ENCODE peak calls at places on chromosomes 1 and 21, in five cellular contexts. I, Z, Y, M and A are unnamed samples.
A peak's percentile ranks its signal among the peaks of the same experiment; 100 is the strongest.

GRCh38 chr1:14110040-14110439 is 410.1 kb downstream of the PRDM2 start:
- DNase-seq in I (no peak), Y (no peak), M (no peak), Z (no peak), A (no peak)

GRCh38 chr1:243354511-243355153 is 98.8 kb downstream of the SDCCAG8 start:
- DNase-seq in I (no peak), M (peak; percentile 26), Y (no peak), Z (no peak), A (peak; percentile 11)

GRCh38 chr21:34871026-34871908 is 177.8 kb downstream of the RUNX1 start:
- DNase-seq in Y (no peak), I (no peak), M (no peak), Z (no peak), A (no peak)

GRCh38 chr1:12251442-12251841 is 21.6 kb downstream of the VPS13D start:
- DNase-seq in I (no peak), Z (no peak), Y (peak; percentile 34), M (no peak), A (peak; percentile 59)

GRCh38 chr1:181126871-181127587 is 38.5 kb downstream of the IER5 start:
- DNase-seq in Z (peak; percentile 44), I (peak; percentile 52), M (no peak), Y (no peak), A (no peak)

GRCh38 chr1:58011978-58012377 is 534.5 kb downstream of the OMA1 start:
- DNase-seq in Z (no peak), I (no peak), Y (no peak), M (no peak), A (no peak)

GRCh38 chr21:38359835-38360234 is 103.0 kb downstream of the KCNJ15 start:
- DNase-seq in I (peak; percentile 4), Z (no peak), M (no peak), Y (no peak), A (no peak)

GRCh38 chr1:38831753-38832734 is 27.5 kb downstream of the RRAGC start:
- DNase-seq in I (no peak), M (no peak), Z (no peak), Y (no peak), A (no peak)

GRCh38 chr1:26283871-26284596 is 4.1 kb downstream of the SH3BGRL3 start:
- DNase-seq in I (no peak), Y (no peak), M (no peak), Z (no peak), A (no peak)

GRCh38 chr1:235613617-235614016 is 36.0 kb downstream of the GNG4 start:
- DNase-seq in I (no peak), Y (no peak), M (no peak), Z (peak; percentile 38), A (no peak)

GRCh38 chr1:41578712-41579335 is 94.3 kb upstream of the EDN2 start:
- DNase-seq in I (peak; percentile 65), Y (peak; percentile 20), M (peak; percentile 13), Z (no peak), A (no peak)

GRCh38 chr1:44946720-44947059 is 39.7 kb downstream of the EIF2B3 start:
- DNase-seq in Y (peak; percentile 22), I (no peak), M (no peak), Z (no peak), A (peak; percentile 49)

GRCh38 chr1:16026723-16027484 is 5.1 kb downstream of the CLCNKA start:
- DNase-seq in Z (peak; percentile 25), I (peak; percentile 99), M (no peak), Y (no peak), A (no peak)

GRCh38 chr1:229854620-229855019 is 212.4 kb upstream of the GALNT2 start:
- DNase-seq in I (no peak), Z (no peak), Y (no peak), M (no peak), A (no peak)

GRCh38 chr1:32998997-32999396 is 34.4 kb upstream of the RNF19B start:
- DNase-seq in M (no peak), I (no peak), Z (no peak), Y (no peak), A (no peak)

GRCh38 chr1:220432408-220432807 is 95.5 kb upstream of the MARK1 start:
- DNase-seq in M (no peak), Z (no peak), Y (no peak), I (no peak), A (no peak)

GRCh38 chr1:178531897-178532296 is 19.0 kb downstream of the TEX35 start:
- DNase-seq in Y (no peak), Z (no peak), I (no peak), M (no peak), A (no peak)

GRCh38 chr1:68320349-68320748 is 88.0 kb upstream of the WLS start:
- DNase-seq in M (no peak), Y (no peak), Z (no peak), I (peak; percentile 58), A (no peak)

GRCh38 chr1:102691592-102692090 is 416.7 kb downstream of the COL11A1 start:
- DNase-seq in Y (no peak), M (no peak), I (no peak), Z (no peak), A (no peak)

GRCh38 chr1:106447466-106447865 is 609.0 kb upstream of the PRMT6 start:
- DNase-seq in M (no peak), Y (no peak), I (no peak), Z (no peak), A (no peak)

GRCh38 chr21:35259452-35259851 is 210.3 kb upstream of the RUNX1 start:
- DNase-seq in Y (no peak), M (no peak), I (peak; percentile 54), Z (no peak), A (no peak)

GRCh38 chr1:171221665-171222591 is 26.4 kb upstream of the FMO1 start:
- DNase-seq in I (no peak), M (no peak), Y (peak; percentile 8), Z (no peak), A (peak; percentile 70)

GRCh38 chr1:58932820-58933598 is 149.2 kb upstream of the JUN start:
- DNase-seq in I (peak; percentile 61), M (peak; percentile 45), Y (peak; percentile 67), Z (peak; percentile 92), A (peak; percentile 83)

GRCh38 chr1:21955474-21956281 is 18.6 kb upstream of the HSPG2 start:
- DNase-seq in Z (no peak), Y (no peak), M (peak; percentile 72), I (peak; percentile 67), A (no peak)

GRCh38 chr1:169784102-169784501 is 10.6 kb downstream of the METTL18 start:
- DNase-seq in Z (no peak), I (no peak), M (no peak), Y (no peak), A (peak; percentile 1)

GRCh38 chr1:1397839-1398523 is 1.2 kb downstream of the CCNL2 start:
- DNase-seq in Z (no peak), Y (peak; percentile 32), M (no peak), I (no peak), A (peak; percentile 28)

GRCh38 chr1:217096200-217096599 is 373.0 kb upstream of the ESRRG start:
- DNase-seq in M (no peak), Y (no peak), Z (no peak), I (no peak), A (no peak)

DNA sequence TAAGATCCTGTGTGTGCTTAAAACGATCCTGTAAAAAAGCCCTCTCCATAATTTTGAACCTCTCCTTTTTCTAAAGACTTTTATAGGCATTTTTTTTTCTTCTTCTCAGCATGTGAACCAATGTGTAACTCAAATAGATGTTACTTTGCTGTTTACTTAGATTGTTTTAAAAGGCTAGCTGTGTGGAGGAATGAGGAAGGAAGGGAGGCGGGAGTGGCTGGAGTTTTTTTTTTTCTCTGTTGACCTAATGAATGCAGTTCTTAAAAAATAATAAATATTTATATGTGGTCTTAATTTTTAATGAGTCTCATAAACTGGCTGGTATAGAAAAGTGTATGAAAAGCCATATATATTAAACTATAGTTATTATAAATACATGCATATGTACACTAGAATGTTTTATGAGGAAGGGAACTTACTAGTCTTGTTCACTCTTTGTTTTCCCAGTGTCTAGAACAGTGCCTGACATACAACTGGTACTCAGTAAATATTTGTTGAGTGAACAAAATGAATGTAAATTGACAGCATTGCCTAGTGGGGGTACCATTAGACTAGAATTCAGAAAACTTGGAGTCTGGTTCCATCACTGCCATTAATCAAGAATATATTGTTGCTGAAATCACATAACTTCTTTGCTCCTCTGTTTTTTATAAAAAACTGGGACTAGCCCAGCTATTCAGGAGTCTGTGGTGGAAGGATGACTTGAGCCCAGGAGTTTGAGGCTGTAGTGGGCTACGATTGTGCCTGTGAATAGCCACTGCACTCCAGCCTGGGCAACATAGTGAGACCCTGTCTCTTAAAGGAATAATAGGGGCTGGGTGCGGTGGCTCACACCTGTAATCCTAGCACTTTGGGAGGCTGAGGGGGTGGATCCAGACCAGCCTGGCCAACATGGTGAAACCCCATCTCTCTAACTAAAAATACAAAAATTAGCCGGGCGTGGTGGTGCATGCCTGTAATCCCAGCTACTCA is 51.0 kb downstream of the NFIA start:
- DNase-seq in I (no peak), M (no peak), Z (no peak), Y (no peak), A (no peak)
- H3K27ac ChIP-seq in I (peak overlapping the region; percentile 55), M (no peak overlapping the region), Z (peak overlapping the region; percentile 78), Y (peak overlapping the region; percentile 65), A (no peak overlapping the region)

GRCh38 chr1:54474500-54475235 is 68.5 kb upstream of the SSBP3 start:
- DNase-seq in Y (no peak), I (peak; percentile 81), Z (peak; percentile 47), M (no peak), A (no peak)
- H3K27ac ChIP-seq in Y (no peak overlapping the region), I (peak overlapping the region; percentile 79), Z (peak overlapping the region; percentile 14), M (peak overlapping the region; percentile 59), A (no peak overlapping the region)

DNA sequence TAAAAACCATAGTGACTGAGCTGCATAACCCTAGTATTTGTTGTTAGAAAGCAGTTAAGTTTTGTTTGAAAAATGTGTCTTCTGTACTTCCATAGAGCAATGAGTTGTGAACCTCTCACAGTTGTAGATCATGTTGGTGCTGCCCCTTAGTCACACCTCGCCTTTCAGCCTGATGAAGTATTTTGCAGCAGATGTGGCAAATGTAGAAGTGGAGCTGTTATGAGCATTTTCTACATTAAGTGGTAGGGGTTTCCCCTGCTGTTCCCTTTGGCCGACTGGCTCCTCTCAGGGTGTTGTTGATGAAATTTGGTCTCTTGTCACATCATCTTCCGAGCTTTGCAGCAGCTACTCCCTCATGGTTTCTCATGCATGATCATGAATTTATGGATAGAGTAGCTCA is 33.6 kb upstream of the DENND1B start:
- DNase-seq in Y (no peak), Z (no peak), M (peak; percentile 12), I (no peak), A (no peak)
- H3K27ac ChIP-seq in Y (no peak overlapping the region), Z (no peak overlapping the region), M (no peak overlapping the region), I (no peak overlapping the region), A (no peak overlapping the region)

GRCh38 chr1:47650606-47651005 is 212.8 kb downstream of the FOXD2 start:
- DNase-seq in M (no peak), Y (no peak), I (peak; percentile 33), Z (no peak), A (no peak)

GRCh38 chr1:47646676-47647075 is 208.8 kb downstream of the FOXD2 start:
- DNase-seq in Y (no peak), M (no peak), I (no peak), Z (no peak), A (no peak)

GRCh38 chr1:47651311-47652089 is 213.7 kb downstream of the FOXD2 start:
- DNase-seq in Y (no peak), M (no peak), Z (peak; percentile 59), I (peak; percentile 29), A (no peak)

GRCh38 chr1:47647327-47647845 is 209.5 kb downstream of the FOXD2 start:
- DNase-seq in Y (no peak), Z (no peak), M (no peak), I (no peak), A (no peak)

DNA sequence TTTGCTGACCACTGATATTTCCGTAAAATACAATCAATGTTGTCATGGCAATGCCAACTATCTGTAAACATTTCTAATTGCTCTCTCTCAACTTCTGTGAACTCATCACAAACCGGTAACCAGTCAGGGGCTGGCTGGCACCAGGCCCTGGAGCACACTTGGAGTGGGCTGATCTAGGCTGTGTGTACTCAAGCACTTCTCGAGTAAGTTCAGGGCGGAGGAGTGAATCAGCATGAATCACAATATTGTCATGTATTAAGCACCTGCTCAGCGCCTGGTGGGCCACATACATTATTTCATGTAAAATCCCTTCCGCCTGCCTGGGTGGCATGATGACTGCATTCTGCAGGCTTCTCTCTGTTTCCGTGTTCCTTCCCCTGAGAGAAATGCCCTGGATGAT is 212.4 kb downstream of the FOXD2 start:
- DNase-seq in M (no peak), Z (peak; percentile 29), I (peak; percentile 38), Y (peak; percentile 96), A (peak; percentile 93)
- H3K27ac ChIP-seq in M (no peak overlapping the region), Z (peak overlapping the region; percentile 77), I (no peak overlapping the region), Y (peak overlapping the region; percentile 23), A (peak overlapping the region; percentile 45)